ENCODE peak calls at places on chromosomes 4 and X, in four cellular contexts. B, J, V and X are unnamed samples.

GRCh38 chr4:43757147-43757546 is 691.5 kb downstream of the KCTD8 start:
- DNase-seq in J (no peak), B (no peak), V (no peak), X (no peak)

GRCh38 chr4:176293660-176294059 is 24.6 kb upstream of the ASB5 start:
- DNase-seq in V (no peak), B (no peak), J (no peak), X (no peak)

GRCh38 chr4:2592572-2592971 is 56.1 kb downstream of the FAM193A start:
- DNase-seq in B (no peak), V (peak), J (no peak), X (no peak)

GRCh38 chrX:136215559-136215958 is 35.6 kb downstream of the MAP7D3 start:
- DNase-seq in V (no peak), B (no peak), J (no peak), X (no peak)

GRCh38 chrX:18758166-18758932 is 50.9 kb downstream of the PPEF1 start:
- DNase-seq in J (no peak), V (no peak), B (no peak), X (no peak)

GRCh38 chrX:124529786-124530185 is 183.4 kb downstream of the SH2D1A start:
- DNase-seq in B (no peak), V (no peak), J (no peak), X (no peak)

GRCh38 chr4:100742045-100742444 is 224.2 kb upstream of the EMCN start:
- DNase-seq in B (no peak), V (peak), J (no peak), X (no peak)

GRCh38 chrX:104972737-104973136 is 247.8 kb downstream of the TEX13A start:
- DNase-seq in J (no peak), V (no peak), B (no peak), X (no peak)

GRCh38 chrX:65932173-65933084 is 107.5 kb downstream of the VSIG4 start:
- DNase-seq in J (peak), V (no peak), B (no peak), X (no peak)

GRCh38 chr4:27189683-27190082 is 329.0 kb downstream of the STIM2 start:
- DNase-seq in V (no peak), B (no peak), J (no peak), X (no peak)

GRCh38 chr4:144174401-144175067 is 34.0 kb upstream of the GYPA start:
- DNase-seq in B (peak), J (peak), V (peak), X (peak)

GRCh38 chr4:3767569-3768288 is 1.5 kb downstream of the ADRA2C start:
- DNase-seq in V (peak), J (no peak), B (no peak), X (no peak)

GRCh38 chr4:174461438-174462106 is 60.7 kb downstream of the HPGD start:
- DNase-seq in J (peak), B (no peak), V (no peak), X (no peak)

GRCh38 chr4:113003841-113004240 is 45.6 kb upstream of the ANK2 start:
- DNase-seq in V (no peak), B (no peak), J (no peak), X (no peak)

GRCh38 chrX:55867254-55867653 is 149.7 kb downstream of the RRAGB start:
- DNase-seq in B (peak), J (no peak), V (no peak), X (no peak)

GRCh38 chrX:13803116-13803515 is 13.8 kb downstream of the GPM6B start:
- DNase-seq in B (no peak), V (no peak), J (no peak), X (no peak)

GRCh38 chr4:3871181-3871852 is 105.1 kb downstream of the ADRA2C start:
- DNase-seq in V (no peak), J (no peak), B (no peak), X (no peak)

GRCh38 chr4:126364290-126364978 is 1049.7 kb downstream of the FAT4 start:
- DNase-seq in B (no peak), V (no peak), J (no peak), X (no peak)

GRCh38 chr4:25861951-25862410 is 807 bp downstream of the SEL1L3 start:
- DNase-seq in J (no peak), B (no peak), V (peak), X (no peak)

GRCh38 chr4:4386296-4386735 is 586 bp upstream of the NSG1 start:
- DNase-seq in V (peak), J (no peak), B (no peak), X (no peak)

GRCh38 chr4:1418494-1419285 is 12.4 kb upstream of the NKX1-1 start:
- DNase-seq in V (no peak), B (no peak), J (no peak), X (no peak)

GRCh38 chr4:126268106-126268505 is 953.4 kb downstream of the FAT4 start:
- DNase-seq in V (no peak), J (no peak), B (no peak), X (no peak)

GRCh38 chr4:111018231-111018630 is 395.4 kb upstream of the PITX2 start:
- DNase-seq in B (no peak), V (no peak), J (no peak), X (no peak)

GRCh38 chrX:274904-275475 is 6.2 kb upstream of the PLCXD1 start:
- DNase-seq in J (no peak), V (peak), B (no peak), X (no peak)

GRCh38 chrX:67543818-67544217 is at the start of gene AR:
- DNase-seq in V (no peak), B (no peak), J (no peak), X (no peak)

GRCh38 chr4:67879486-67879885 is 4.3 kb downstream of the TMPRSS11D start:
- DNase-seq in V (peak), B (no peak), J (no peak), X (no peak)

GRCh38 chrX:133529578-133529977 is 114.3 kb upstream of the GPC4 start:
- DNase-seq in J (no peak), B (no peak), V (no peak), X (no peak)

GRCh38 chr4:108622022-108622421 is 1.6 kb downstream of the RPL34 start:
- DNase-seq in B (no peak), J (no peak), V (no peak), X (no peak)

GRCh38 chrX:103398321-103398937 is 22.1 kb downstream of the BEX3 start:
- DNase-seq in V (no peak), J (peak), B (no peak), X (no peak)

GRCh38 chrX:40267334-40268118 is 169.8 kb upstream of the BCOR start:
- DNase-seq in B (peak), V (peak), J (no peak), X (peak)

GRCh38 chr4:87304659-87305277 is 17.9 kb downstream of the HSD17B13 start:
- DNase-seq in J (no peak), B (no peak), V (no peak), X (no peak)

GRCh38 chr4:40629401-40630334 is at the start of gene RBM47:
- DNase-seq in B (no peak), J (no peak), V (peak), X (peak)

GRCh38 chr4:14984452-14984851 is 17.8 kb upstream of the CPEB2 start:
- DNase-seq in B (no peak), J (no peak), V (no peak), X (no peak)

GRCh38 chr4:78372282-78372988 is 179.1 kb upstream of the ANXA3 start:
- DNase-seq in J (no peak), B (no peak), V (no peak), X (no peak)

GRCh38 chr4:26985836-26986235 is 125.2 kb downstream of the STIM2 start:
- DNase-seq in B (peak), J (no peak), V (peak), X (no peak)

GRCh38 chr4:23956601-23957364 is 66.9 kb upstream of the PPARGC1A start:
- DNase-seq in V (no peak), B (no peak), J (no peak), X (no peak)

GRCh38 chr4:152970102-152970820 is 34.1 kb downstream of the FHDC1 start:
- DNase-seq in V (no peak), J (no peak), B (no peak), X (no peak)

GRCh38 chrX:151151668-151152267 is 24.6 kb upstream of the GPR50 start:
- DNase-seq in J (peak), B (no peak), V (peak), X (no peak)

DNA sequence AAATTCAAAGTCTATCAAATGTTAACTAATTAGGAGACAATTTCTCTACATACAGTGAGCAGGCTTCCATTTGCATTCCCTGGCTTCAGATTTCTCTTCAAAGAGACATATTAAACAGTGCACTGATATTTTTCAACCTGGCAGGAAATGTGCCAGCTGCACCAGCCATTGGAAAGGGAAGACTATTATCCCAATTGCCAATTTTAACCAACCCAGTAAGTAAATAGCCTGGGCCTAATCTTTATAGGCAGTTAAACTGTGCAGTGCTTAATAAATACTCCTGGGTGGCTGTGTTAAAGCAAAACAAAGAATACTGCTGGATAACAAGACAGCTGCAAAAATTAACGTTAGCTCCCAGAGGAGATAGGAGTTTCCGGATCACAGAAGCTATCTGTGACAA is 111.9 kb upstream of the GALNT7 start:
- DNase-seq in J (no peak), V (no peak), B (no peak), X (no peak)
- TF ChIP-seq SPI1 in J (no peak), V (no peak), B (no peak), X (no peak)

DNA sequence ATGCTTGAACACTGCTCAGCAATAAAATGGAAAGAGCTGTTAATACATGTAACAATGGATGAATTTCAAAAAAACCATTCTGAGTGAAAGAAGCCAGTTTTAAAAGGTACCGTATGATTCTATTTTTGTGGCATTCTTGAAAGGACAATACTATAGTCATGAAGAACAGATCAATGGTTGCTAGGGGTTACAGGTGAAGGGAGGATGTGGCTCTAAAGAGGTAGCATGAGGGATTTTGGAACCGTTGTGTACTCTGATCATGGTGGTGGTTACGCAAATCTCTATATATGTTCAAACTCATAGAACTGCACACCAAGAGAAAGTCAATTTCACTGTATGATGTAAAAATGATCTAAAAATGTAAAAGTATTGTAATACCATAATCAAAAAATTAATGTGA is 40.0 kb upstream of the CTAG2 start:
- DNase-seq in B (no peak), V (no peak), J (no peak), X (no peak)
- TF ChIP-seq SPI1 in B (no peak), V (no peak), J (no peak), X (no peak)

GRCh38 chrX:71537743-71538142 is 4.8 kb downstream of the OGT start:
- DNase-seq in B (no peak), V (no peak), J (no peak), X (no peak)
- TF ChIP-seq SPI1 in B (no peak), V (no peak), J (no peak), X (no peak)

GRCh38 chr4:13328591-13328990 is 155.5 kb downstream of the RAB28 start:
- DNase-seq in V (no peak), J (no peak), B (no peak), X (no peak)

GRCh38 chr4:13329340-13329850 is 154.7 kb downstream of the RAB28 start:
- DNase-seq in V (no peak), B (no peak), J (no peak), X (no peak)

GRCh38 chr4:13331827-13332226 is 152.3 kb downstream of the RAB28 start:
- DNase-seq in J (no peak), B (no peak), V (no peak), X (no peak)

GRCh38 chr4:13327991-13328390 is 156.1 kb downstream of the RAB28 start:
- DNase-seq in B (no peak), J (no peak), V (no peak), X (no peak)

GRCh38 chr4:13329963-13330362 is 154.2 kb downstream of the RAB28 start:
- DNase-seq in B (peak), J (no peak), V (no peak), X (no peak)
- TF ChIP-seq SPI1 in B (no peak), J (no peak), V (no peak), X (no peak)

DNA sequence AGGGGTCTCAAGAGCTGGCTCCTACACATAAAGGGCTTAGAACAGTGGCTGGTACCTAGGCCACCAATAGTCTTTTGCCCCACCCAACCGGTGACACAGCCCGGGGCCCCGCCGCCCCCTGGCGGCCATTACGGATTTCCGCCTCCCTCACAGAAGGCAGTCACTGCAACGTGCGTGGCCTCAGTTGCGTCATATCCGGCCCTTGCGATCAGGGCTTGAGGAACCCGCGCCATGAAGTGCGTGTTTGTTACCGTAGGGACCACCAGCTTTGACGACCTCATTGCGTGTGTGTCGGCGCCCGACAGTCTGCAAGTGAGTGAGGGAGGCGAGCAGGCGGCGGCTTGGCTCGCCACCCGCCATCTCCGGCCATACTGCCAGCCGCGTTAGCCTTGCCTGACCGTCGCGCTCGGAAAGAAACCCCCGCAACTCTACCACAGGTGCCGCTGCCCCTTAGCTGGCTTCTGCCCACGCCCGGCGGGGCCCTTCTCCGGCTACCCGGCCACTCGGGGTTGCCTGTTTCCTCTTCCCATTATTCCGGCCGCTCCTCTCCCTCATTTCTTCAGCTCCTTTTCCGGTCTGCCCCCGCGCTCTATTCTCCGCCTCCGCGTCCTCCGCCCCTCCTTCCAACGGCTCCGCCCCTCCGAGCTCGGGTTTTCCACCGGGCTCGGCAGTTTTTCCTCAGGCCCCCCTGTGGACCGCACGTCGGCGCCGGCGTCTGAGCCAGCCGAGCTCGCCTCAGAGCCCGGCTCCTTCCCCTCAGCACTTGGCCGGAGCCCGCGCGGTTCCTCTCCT is at the start of gene ALG13:
- DNase-seq in V (peak), B (peak), J (peak), X (peak)
- TF ChIP-seq SPI1 in V (no peak), B (peak), J (no peak), X (no peak)

GRCh38 chrX:34299451-34299967 is 167.4 kb upstream of the FAM47A start:
- DNase-seq in B (no peak), V (peak), J (no peak), X (no peak)
- TF ChIP-seq SPI1 in B (no peak), V (peak), J (no peak), X (no peak)

GRCh38 chr4:17285747-17286146 is 226.1 kb downstream of the QDPR start:
- DNase-seq in B (no peak), J (no peak), V (no peak), X (no peak)
- TF ChIP-seq SPI1 in B (no peak), J (no peak), V (no peak), X (no peak)

GRCh38 chrX:73916931-73917657 is 354.1 kb downstream of the CHIC1 start:
- DNase-seq in V (no peak), B (no peak), J (no peak), X (no peak)
- TF ChIP-seq SPI1 in V (no peak), B (no peak), J (no peak), X (no peak)

DNA sequence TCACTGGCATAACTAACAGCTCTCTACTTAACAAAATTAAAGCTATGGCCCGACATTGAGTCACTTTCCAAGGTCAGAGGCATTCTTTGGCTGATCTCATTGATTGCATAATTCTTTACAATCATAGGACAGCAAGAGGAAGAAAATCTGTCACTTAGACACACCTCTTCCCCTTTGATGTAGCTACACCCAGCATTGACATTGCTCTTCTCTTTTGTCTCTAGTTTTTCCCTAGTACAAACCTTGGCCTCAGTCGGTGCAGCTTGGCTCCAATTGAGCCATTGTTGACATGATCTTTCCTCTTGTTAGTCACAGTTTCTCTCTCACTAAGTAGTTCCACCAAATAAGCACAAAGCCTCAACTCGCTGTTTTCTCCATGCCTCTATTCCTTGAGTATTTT is 313.3 kb upstream of the ACTRT1 start:
- DNase-seq in J (no peak), V (no peak), B (no peak), X (no peak)
- TF ChIP-seq SPI1 in J (no peak), V (no peak), B (no peak), X (no peak)